ENCODE peak calls at places on chromosomes 13 and 19, in six cellular contexts. E, X, M, V, L and K are unnamed samples.

GRCh38 chr19:11202488-11203193 is 5.3 kb upstream of the KANK2 start:
- DNase-seq in E (no peak), X (no peak), M (no peak), V (no peak), L (no peak), K (no peak)

GRCh38 chr13:86882835-86883234 is 788.3 kb upstream of the SLITRK5 start:
- DNase-seq in E (no peak), X (peak), M (no peak), V (no peak), L (peak), K (no peak)

GRCh38 chr19:41795031-41795461 is 1.3 kb upstream of the CEACAM3 start:
- DNase-seq in E (no peak), X (peak), M (no peak), V (peak), L (peak), K (peak)

GRCh38 chr19:29326849-29327840 is 114.2 kb upstream of the UQCRFS1 start:
- DNase-seq in E (no peak), X (peak), M (no peak), V (no peak), L (no peak), K (no peak)

GRCh38 chr19:1455336-1456120 is 5.6 kb downstream of the APC2 start:
- DNase-seq in E (peak), X (peak), M (no peak), V (peak), L (peak), K (peak)

GRCh38 chr13:46951516-46951915 is 54.7 kb upstream of the HTR2A start:
- DNase-seq in E (no peak), X (no peak), M (no peak), V (no peak), L (no peak), K (no peak)

GRCh38 chr13:46896346-46897138 is at the start of gene HTR2A:
- DNase-seq in E (peak), X (no peak), M (no peak), V (no peak), L (peak), K (peak)

GRCh38 chr13:76991432-76991795 is 467 bp upstream of the CLN5 start:
- DNase-seq in E (no peak), X (no peak), M (no peak), V (peak), L (no peak), K (no peak)

GRCh38 chr13:41622545-41623429 is 165.4 kb downstream of the RGCC start:
- DNase-seq in E (no peak), X (no peak), M (no peak), V (no peak), L (peak), K (no peak)

GRCh38 chr19:35195822-35196221 is 32.7 kb downstream of the FAM187B start:
- DNase-seq in E (no peak), X (no peak), M (no peak), V (no peak), L (no peak), K (no peak)

GRCh38 chr19:31350693-31351211 is 1.5 kb upstream of the TSHZ3 start:
- DNase-seq in E (peak), X (peak), M (no peak), V (no peak), L (peak), K (peak)

GRCh38 chr13:29428992-29429315 is 166.5 kb downstream of the SLC7A1 start:
- DNase-seq in E (no peak), X (no peak), M (no peak), V (no peak), L (no peak), K (no peak)
- H3K27ac ChIP-seq in E (peak), X (no peak), M (no peak), V (no peak), L (no peak), K (no peak)

GRCh38 chr13:19117913-19118739 is 63.5 kb downstream of the TUBA3C start:
- DNase-seq in E (no peak), X (no peak), M (no peak), V (no peak), L (no peak), K (no peak)
- H3K27ac ChIP-seq in E (no peak), X (no peak), M (no peak), V (no peak), L (no peak), K (no peak)

GRCh38 chr19:13252569-13253335 is 102.5 kb downstream of the IER2 start:
- DNase-seq in E (no peak), X (no peak), M (no peak), V (no peak), L (no peak), K (no peak)
- H3K27ac ChIP-seq in E (no peak), X (no peak), M (no peak), V (no peak), L (no peak), K (no peak)

GRCh38 chr13:110273254-110273653 is 33.7 kb downstream of the COL4A1 start:
- DNase-seq in E (no peak), X (no peak), M (no peak), V (no peak), L (no peak), K (no peak)
- H3K27ac ChIP-seq in E (peak), X (no peak), M (no peak), V (no peak), L (no peak), K (no peak)

DNA sequence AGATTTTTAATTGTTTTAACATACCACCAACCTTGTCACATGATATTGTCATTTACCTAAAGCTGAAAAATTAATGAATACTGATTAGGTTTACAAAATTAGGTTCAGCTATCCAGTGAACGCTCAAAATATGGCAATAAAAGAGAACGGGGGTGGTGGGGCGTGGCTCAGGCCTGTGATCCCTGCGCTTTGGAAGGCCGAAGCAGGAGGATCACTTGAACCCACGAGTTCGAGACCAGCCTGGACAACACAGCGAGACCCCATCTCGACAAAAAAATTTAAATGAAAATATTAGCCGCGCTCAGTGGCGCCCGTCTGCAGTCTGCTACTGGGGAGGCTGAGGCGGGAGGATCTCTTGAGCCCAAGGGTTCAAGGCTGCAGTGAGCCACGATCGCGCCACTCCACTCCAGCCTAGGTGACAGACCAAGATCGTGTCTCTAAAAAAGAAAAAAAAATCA is 516 bp upstream of the FAM32A start:
- DNase-seq in E (no peak), X (no peak), M (no peak), V (no peak), L (no peak), K (no peak)
- H3K27ac ChIP-seq in E (peak), X (no peak), M (peak), V (no peak), L (peak), K (no peak)